ENCODE peak calls at places on chromosomes 16 and 17, in four cellular contexts. Q is thoracic aorta; M is IMR-90; L is CD4-positive, alpha-beta memory T cell. V is an unnamed sample. For H3K4me1 and H3K9me3, the result is how much of the 10 kb centered on the place peaks cover.

GRCh38 chr17:29115906-29116651 is 64.1 kb downstream of the MYO18A start:
- DNase-seq in Q (no peak), M (peak), L (peak), V (no peak)

GRCh38 chr16:12159028-12159427 is 182.5 kb downstream of the SNX29 start:
- DNase-seq in Q (no peak), M (no peak), L (no peak), V (no peak)

GRCh38 chr16:57530104-57530522 is 6.3 kb downstream of the CCDC102A start:
- DNase-seq in Q (no peak), M (peak), L (peak), V (peak)

GRCh38 chr16:67021321-67021720 is 7.6 kb upstream of the CBFB start:
- DNase-seq in Q (no peak), M (no peak), L (no peak), V (no peak)

GRCh38 chr17:18859256-18859655 is 1.3 kb downstream of the PRPSAP2 start:
- DNase-seq in Q (no peak), M (peak), L (no peak), V (no peak)

GRCh38 chr16:49859139-49859947 is 3.4 kb upstream of the ZNF423 start:
- DNase-seq in Q (no peak), M (no peak), L (no peak), V (peak)

GRCh38 chr16:85089485-85089884 is 22.8 kb downstream of the CIBAR2 start:
- DNase-seq in Q (no peak), M (no peak), L (no peak), V (no peak)

GRCh38 chr17:45302649-45303173 is 14.1 kb downstream of the MAP3K14 start:
- DNase-seq in Q (no peak), M (peak), L (no peak), V (no peak)

GRCh38 chr16:85412911-85413520 is 200.1 kb upstream of the GSE1 start:
- DNase-seq in Q (no peak), M (no peak), L (no peak), V (no peak)

GRCh38 chr16:85333337-85333736 is 221.1 kb upstream of the CIBAR2 start:
- DNase-seq in Q (no peak), M (no peak), L (no peak), V (no peak)

GRCh38 chr16:68420366-68420765 is 27.9 kb downstream of the SMPD3 start:
- DNase-seq in Q (no peak), M (no peak), L (no peak), V (no peak)

GRCh38 chr16:54118846-54119245 is 167.7 kb downstream of the IRX3 start:
- DNase-seq in Q (no peak), M (peak), L (no peak), V (no peak)

GRCh38 chr17:45977976-45978626 is 20.9 kb upstream of the STH start:
- DNase-seq in Q (no peak), M (no peak), L (no peak), V (no peak)

GRCh38 chr17:82006468-82007227 is 16.0 kb downstream of the CENPX start:
- DNase-seq in Q (no peak), M (peak), L (no peak), V (no peak)

GRCh38 chr17:57309479-57309878 is 53.2 kb downstream of the MSI2 start:
- DNase-seq in Q (no peak), M (no peak), L (no peak), V (no peak)

GRCh38 chr17:44901323-44901965 is 2.2 kb upstream of the EFTUD2 start:
- DNase-seq in Q (no peak), M (peak), L (no peak), V (no peak)

GRCh38 chr17:1001640-1002411 is 4.9 kb downstream of the TIMM22 start:
- DNase-seq in Q (no peak), M (peak), L (no peak), V (no peak)

GRCh38 chr17:48544356-48545021 is 420 bp downstream of the HOXB2 start:
- DNase-seq in Q (peak), M (peak), L (peak), V (peak)

GRCh38 chr16:17965131-17965530 is 371.4 kb downstream of the NPIPA8 start:
- DNase-seq in Q (no peak), M (no peak), L (no peak), V (no peak)

GRCh38 chr16:16150117-16150877 is 73.0 kb downstream of the ABCC6 start:
- DNase-seq in Q (peak), M (peak), L (no peak), V (peak)

GRCh38 chr17:49843774-49844350 is 4.0 kb downstream of the TAC4 start:
- DNase-seq in Q (no peak), M (no peak), L (no peak), V (no peak)

GRCh38 chr16:12340151-12340733 is 363.7 kb downstream of the SNX29 start:
- DNase-seq in Q (no peak), M (peak), L (no peak), V (no peak)

GRCh38 chr17:71760062-71760720 is 360.6 kb upstream of the SOX9 start:
- DNase-seq in Q (no peak), M (peak), L (no peak), V (no peak)

GRCh38 chr16:68452176-68452575 is 3.9 kb upstream of the SMPD3 start:
- DNase-seq in Q (no peak), M (no peak), L (no peak), V (no peak)

GRCh38 chr16:71526111-71526998 is at the start of gene CHST4:
- DNase-seq in Q (no peak), M (peak), L (no peak), V (no peak)

GRCh38 chr16:67166035-67166882 is 1.7 kb downstream of the HSF4 start:
- DNase-seq in Q (no peak), M (no peak), L (no peak), V (no peak)

GRCh38 chr17:44210342-44211192 is 8.9 kb downstream of the UBTF start:
- DNase-seq in Q (peak), M (peak), L (peak), V (peak)

GRCh38 chr17:30344283-30345088 is 10.6 kb upstream of the TMIGD1 start:
- DNase-seq in Q (no peak), M (peak), L (no peak), V (peak)

GRCh38 chr17:44171931-44172455 is 1.5 kb downstream of the ASB16 start:
- DNase-seq in Q (no peak), M (no peak), L (no peak), V (no peak)

GRCh38 chr16:9429946-9430345 is 338.5 kb downstream of the HAPSTR1 start:
- DNase-seq in Q (no peak), M (no peak), L (no peak), V (no peak)

GRCh38 chr16:53372942-53373871 is 61.1 kb upstream of the RBL2 start:
- DNase-seq in Q (no peak), M (no peak), L (peak), V (no peak)

GRCh38 chr17:28896884-28897768 is at the start of gene FLOT2:
- DNase-seq in Q (peak), M (peak), L (peak), V (peak)

GRCh38 chr17:51995797-51996403 is 162.6 kb downstream of the CA10 start:
- DNase-seq in Q (no peak), M (no peak), L (no peak), V (no peak)

GRCh38 chr16:55055262-55055661 is 124.6 kb downstream of the IRX5 start:
- DNase-seq in Q (no peak), M (no peak), L (no peak), V (no peak)

DNA sequence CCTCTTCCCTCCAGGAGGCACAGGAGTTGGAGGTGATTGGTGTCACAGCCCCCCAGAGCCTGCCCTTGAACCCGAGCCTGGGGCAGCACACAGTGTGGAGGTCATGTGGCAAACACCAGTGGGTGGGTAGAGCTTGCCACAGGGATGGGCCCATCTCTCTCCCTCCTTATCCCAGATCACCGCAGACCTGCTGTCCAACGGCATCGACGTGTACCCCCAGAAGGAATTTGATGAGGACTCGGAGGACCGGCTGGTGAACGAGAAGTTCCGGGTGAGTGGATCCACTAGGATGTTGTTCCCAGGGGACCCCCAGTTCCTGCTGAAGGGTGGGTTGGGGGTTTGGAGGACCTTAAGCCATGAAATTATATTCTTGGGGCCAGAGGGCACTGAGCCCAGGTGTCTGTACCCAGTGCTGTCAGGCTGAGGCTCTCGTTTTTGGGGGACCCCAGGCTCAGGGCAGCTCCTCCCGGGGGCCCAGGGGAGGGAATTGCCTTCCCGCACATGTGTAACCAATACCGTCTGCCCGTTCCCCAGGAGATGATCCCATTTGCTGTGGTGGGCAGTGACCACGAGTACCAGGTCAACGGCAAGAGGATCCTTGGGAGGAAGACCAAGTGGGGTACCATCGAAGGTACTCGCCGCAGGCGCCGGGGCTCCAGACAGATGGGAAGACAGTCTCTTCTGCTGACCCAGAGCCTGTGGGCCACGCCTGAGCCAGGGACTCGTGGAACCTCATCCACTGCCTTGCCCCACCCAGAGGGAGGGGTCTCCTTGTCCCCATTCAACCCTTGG is 351.9 kb downstream of the SEC14L1 start:
- DNase-seq in Q (no peak), M (no peak), L (no peak), V (no peak)
- H3K4me1 ChIP-seq in Q (under half), M (under half), L (under half), V (under half)

DNA sequence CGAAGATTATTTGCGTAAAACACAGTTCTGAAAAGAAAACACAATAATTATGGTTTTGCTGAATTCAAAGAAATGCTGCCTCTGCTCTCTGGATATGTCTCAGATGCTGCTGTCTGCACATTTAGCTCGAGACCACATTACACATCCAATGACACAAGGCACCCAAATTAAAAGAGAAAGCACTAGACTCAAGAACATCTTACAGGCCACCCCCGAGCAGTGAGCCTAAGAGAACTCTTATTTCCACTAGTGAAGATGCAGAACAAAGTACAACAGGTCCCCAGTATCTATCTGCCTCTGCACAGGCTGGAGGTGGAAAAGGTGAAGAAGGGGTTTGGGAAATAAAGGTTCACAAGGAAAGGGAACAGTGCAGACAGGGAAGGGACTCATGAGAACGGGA is 33.5 kb downstream of the GRB2 start:
- DNase-seq in Q (no peak), M (no peak), L (no peak), V (no peak)
- H3K4me3 ChIP-seq in Q (no peak), M (no peak), L (no peak), V (no peak)

GRCh38 chr17:5184284-5184683 is 7.4 kb downstream of the ZNF594 start:
- DNase-seq in Q (no peak), M (no peak), L (peak), V (no peak)
- H3K9me3 ChIP-seq in Q (half or more), M (half or more), L (under half), V (half or more)

DNA sequence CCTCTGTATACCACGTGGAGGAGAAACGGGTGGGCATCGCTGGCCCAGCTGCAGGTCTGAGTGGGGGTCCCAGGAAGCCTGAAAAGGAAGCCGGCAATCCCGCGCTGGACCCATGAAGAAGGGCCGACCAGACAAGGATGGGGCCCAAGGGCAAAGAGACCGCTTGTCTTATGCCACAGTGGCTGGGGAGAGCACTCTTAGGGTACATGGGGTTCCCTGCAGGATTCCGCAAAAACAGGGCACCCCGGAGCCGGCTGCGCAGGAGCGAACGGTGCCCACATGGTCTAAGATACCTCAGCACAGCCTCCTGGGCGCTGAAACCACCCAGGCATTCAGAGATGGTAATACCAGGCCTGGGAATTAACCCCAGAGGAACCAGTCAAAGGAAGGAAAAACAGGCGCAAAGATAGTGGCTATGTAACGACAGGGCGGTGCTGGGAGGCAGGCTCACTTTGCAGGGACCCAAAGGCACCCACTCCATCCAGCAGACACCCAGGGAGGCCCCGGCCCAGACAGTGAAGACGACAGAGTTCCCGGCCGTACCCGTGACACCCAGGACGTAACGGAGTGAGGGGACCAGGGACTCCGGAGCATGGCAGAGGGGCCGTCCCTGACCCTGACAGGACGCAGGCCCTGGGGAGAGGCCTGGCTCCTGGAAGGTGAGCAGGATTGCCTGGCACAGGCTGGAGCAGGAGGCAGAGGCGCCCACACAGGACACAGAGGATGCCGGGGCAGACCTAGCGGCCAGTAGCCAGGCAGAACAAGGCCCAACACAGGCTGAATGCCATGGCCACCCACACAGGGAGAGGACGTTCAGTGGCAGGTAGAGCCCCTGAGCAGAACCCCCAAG is 10.3 kb downstream of the PIEZO1 start:
- DNase-seq in Q (no peak), M (no peak), L (no peak), V (no peak)
- H3K4me1 ChIP-seq in Q (under half), M (half or more), L (half or more), V (half or more)

DNA sequence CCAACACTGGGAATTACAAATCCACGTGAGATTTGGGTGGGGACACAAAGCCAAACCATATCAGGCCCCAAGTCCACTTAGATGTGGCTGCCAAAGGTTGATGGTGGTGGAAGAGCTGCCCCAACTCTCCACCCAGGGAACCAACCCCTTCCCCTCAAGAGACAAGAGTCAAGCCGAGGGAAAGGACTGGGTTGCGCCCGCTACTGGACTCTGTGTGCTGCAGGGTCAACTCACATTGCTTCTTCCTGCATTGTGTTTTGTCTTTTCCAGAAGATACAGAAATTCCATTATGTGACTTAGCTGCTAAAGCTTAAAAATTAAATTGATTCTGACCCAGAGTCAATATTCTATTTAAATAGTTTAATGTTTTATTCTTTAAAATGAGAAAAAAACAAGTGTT is 58.5 kb downstream of the ADAMTS18 start:
- DNase-seq in Q (no peak), M (no peak), L (no peak), V (no peak)
- H3K4me3 ChIP-seq in Q (no peak), M (no peak), L (no peak), V (no peak)

GRCh38 chr16:3216263-3216640 is 18.7 kb downstream of the ZNF200 start:
- DNase-seq in Q (no peak), M (no peak), L (peak), V (no peak)

GRCh38 chr16:3214904-3215600 is 19.9 kb downstream of the ZNF200 start:
- DNase-seq in Q (no peak), M (no peak), L (peak), V (no peak)

GRCh38 chr16:3223913-3224515 is 10.9 kb downstream of the ZNF200 start:
- DNase-seq in Q (no peak), M (no peak), L (no peak), V (no peak)

GRCh38 chr16:3215601-3216262 is 19.2 kb downstream of the ZNF200 start:
- DNase-seq in Q (no peak), M (no peak), L (peak), V (no peak)

GRCh38 chr16:3220839-3221238 is 14.1 kb downstream of the ZNF200 start:
- DNase-seq in Q (no peak), M (no peak), L (no peak), V (no peak)
- H3K9me3 ChIP-seq in Q (half or more), M (under half), L (under half), V (under half)

GRCh38 chr16:14300631-14301149 is 229.6 kb downstream of the MRTFB start:
- DNase-seq in Q (peak), M (peak), L (no peak), V (peak)

GRCh38 chr16:14302399-14303181 is 231.5 kb downstream of the MRTFB start:
- DNase-seq in Q (no peak), M (no peak), L (no peak), V (no peak)

GRCh38 chr16:14303182-14303618 is 232.1 kb downstream of the MRTFB start:
- DNase-seq in Q (no peak), M (peak), L (no peak), V (no peak)

GRCh38 chr16:14302031-14302398 is 230.9 kb downstream of the MRTFB start:
- DNase-seq in Q (no peak), M (peak), L (no peak), V (no peak)

GRCh38 chr16:14301150-14302030 is 230.3 kb downstream of the MRTFB start:
- DNase-seq in Q (no peak), M (no peak), L (no peak), V (no peak)
- H3K4me1 ChIP-seq in Q (under half), M (under half), L (under half), V (under half)

GRCh38 chr16:80027007-80027965 is 426.7 kb upstream of the MAF start:
- DNase-seq in Q (peak), M (peak), L (peak), V (peak)
- H3K4me3 ChIP-seq in Q (no peak), M (no peak), L (no peak), V (peak)

GRCh38 chr16:882256-882655 is 81.7 kb upstream of the GNG13 start:
- DNase-seq in Q (no peak), M (no peak), L (no peak), V (no peak)
- H3K9me3 ChIP-seq in Q (under half), M (under half), L (under half), V (under half)